ENCODE peak calls at places on chromosome X, in seven cellular contexts. One of them, this sample, is unnamed.

GRCh38 chrX:144681501-144681900 is 565.8 kb upstream of the SPANXN1 start:
- DNase-seq in IMR-90: no peak
- DNase-seq in HCT116: no peak
- DNase-seq in body of pancreas: no peak
- DNase-seq in cardiac muscle cell: no peak
- DNase-seq in gastrocnemius medialis: no peak
- DNase-seq in MM.1S: no peak
- DNase-seq in this sample: no peak

GRCh38 chrX:65508851-65509250 is 25.7 kb downstream of the LAS1L start:
- DNase-seq in HCT116: no peak
- DNase-seq in body of pancreas: no peak
- DNase-seq in IMR-90: no peak
- DNase-seq in cardiac muscle cell: no peak
- DNase-seq in gastrocnemius medialis: no peak
- DNase-seq in MM.1S: no peak
- DNase-seq in this sample: no peak

GRCh38 chrX:39960219-39960618 is 137.5 kb downstream of the BCOR start:
- DNase-seq in gastrocnemius medialis: no peak
- DNase-seq in IMR-90: no peak
- DNase-seq in body of pancreas: no peak
- DNase-seq in MM.1S: no peak
- DNase-seq in HCT116: no peak
- DNase-seq in cardiac muscle cell: no peak
- DNase-seq in this sample: no peak

GRCh38 chrX:11724122-11725017 is 33.7 kb upstream of the MSL3 start:
- DNase-seq in MM.1S: peak; percentile 9
- DNase-seq in HCT116: peak; percentile 7
- DNase-seq in body of pancreas: peak; percentile 23
- DNase-seq in IMR-90: peak; percentile 41
- DNase-seq in gastrocnemius medialis: no peak
- DNase-seq in cardiac muscle cell: peak; percentile 25
- DNase-seq in this sample: peak; percentile 66

GRCh38 chrX:2536974-2537373 is 36.2 kb upstream of the DHRSX start:
- DNase-seq in gastrocnemius medialis: no peak
- DNase-seq in MM.1S: no peak
- DNase-seq in cardiac muscle cell: no peak
- DNase-seq in HCT116: no peak
- DNase-seq in IMR-90: no peak
- DNase-seq in body of pancreas: no peak
- DNase-seq in this sample: no peak

GRCh38 chrX:122835886-122836285 is 348.2 kb upstream of the GRIA3 start:
- DNase-seq in body of pancreas: no peak
- DNase-seq in gastrocnemius medialis: no peak
- DNase-seq in IMR-90: no peak
- DNase-seq in HCT116: no peak
- DNase-seq in MM.1S: no peak
- DNase-seq in cardiac muscle cell: no peak
- DNase-seq in this sample: no peak

GRCh38 chrX:34578237-34578636 is 78.8 kb downstream of the TMEM47 start:
- DNase-seq in MM.1S: peak; percentile 11
- DNase-seq in IMR-90: peak; percentile 56
- DNase-seq in body of pancreas: no peak
- DNase-seq in HCT116: no peak
- DNase-seq in cardiac muscle cell: peak; percentile 66
- DNase-seq in gastrocnemius medialis: no peak
- DNase-seq in this sample: peak; percentile 74

GRCh38 chrX:1246816-1247215 is 21.8 kb upstream of the CSF2RA start:
- DNase-seq in cardiac muscle cell: peak; percentile 76
- DNase-seq in gastrocnemius medialis: no peak
- DNase-seq in MM.1S: peak; percentile 62
- DNase-seq in HCT116: peak; percentile 74
- DNase-seq in IMR-90: no peak
- DNase-seq in body of pancreas: peak; percentile 51
- DNase-seq in this sample: peak; percentile 72

GRCh38 chrX:11100281-11101035 is 10.7 kb upstream of the HCCS start:
- DNase-seq in body of pancreas: peak; percentile 33
- DNase-seq in cardiac muscle cell: peak; percentile 70
- DNase-seq in HCT116: no peak
- DNase-seq in IMR-90: peak; percentile 80
- DNase-seq in MM.1S: no peak
- DNase-seq in gastrocnemius medialis: no peak
- DNase-seq in this sample: peak; percentile 81

GRCh38 chrX:10677490-10677889 is 57.1 kb upstream of the MID1 start:
- DNase-seq in IMR-90: no peak
- DNase-seq in MM.1S: no peak
- DNase-seq in gastrocnemius medialis: no peak
- DNase-seq in body of pancreas: no peak
- DNase-seq in cardiac muscle cell: peak; percentile 42
- DNase-seq in HCT116: no peak
- DNase-seq in this sample: peak; percentile 15

GRCh38 chrX:50799531-50799961 is 14.4 kb downstream of the SHROOM4 start:
- DNase-seq in IMR-90: peak; percentile 56
- DNase-seq in cardiac muscle cell: no peak
- DNase-seq in gastrocnemius medialis: no peak
- DNase-seq in MM.1S: no peak
- DNase-seq in HCT116: no peak
- DNase-seq in body of pancreas: no peak
- DNase-seq in this sample: peak; percentile 54

GRCh38 chrX:1661048-1661921 is 46.4 kb downstream of the ASMT start:
- DNase-seq in MM.1S: peak; percentile 94
- DNase-seq in IMR-90: no peak
- DNase-seq in gastrocnemius medialis: peak; percentile 14
- DNase-seq in HCT116: peak; percentile 60
- DNase-seq in body of pancreas: no peak
- DNase-seq in cardiac muscle cell: no peak
- DNase-seq in this sample: no peak

GRCh38 chrX:139120760-139121159 is 409.2 kb upstream of the FGF13 start:
- DNase-seq in cardiac muscle cell: no peak
- DNase-seq in IMR-90: no peak
- DNase-seq in MM.1S: no peak
- DNase-seq in gastrocnemius medialis: no peak
- DNase-seq in body of pancreas: no peak
- DNase-seq in HCT116: no peak
- DNase-seq in this sample: no peak

GRCh38 chrX:14899607-14900006 is 26.4 kb downstream of the MOSPD2 start:
- DNase-seq in IMR-90: peak; percentile 78
- DNase-seq in body of pancreas: no peak
- DNase-seq in MM.1S: peak; percentile 7
- DNase-seq in gastrocnemius medialis: no peak
- DNase-seq in cardiac muscle cell: no peak
- DNase-seq in HCT116: peak; percentile 15
- DNase-seq in this sample: peak; percentile 19

GRCh38 chrX:51420610-51421009 is 75.8 kb downstream of the NUDT11 start:
- DNase-seq in gastrocnemius medialis: no peak
- DNase-seq in IMR-90: peak; percentile 45
- DNase-seq in body of pancreas: no peak
- DNase-seq in cardiac muscle cell: peak; percentile 59
- DNase-seq in MM.1S: peak; percentile 46
- DNase-seq in HCT116: peak; percentile 23
- DNase-seq in this sample: peak; percentile 81

GRCh38 chrX:2782778-2783177 is 30.9 kb downstream of the XG start:
- DNase-seq in MM.1S: no peak
- DNase-seq in HCT116: no peak
- DNase-seq in gastrocnemius medialis: no peak
- DNase-seq in body of pancreas: no peak
- DNase-seq in IMR-90: no peak
- DNase-seq in cardiac muscle cell: no peak
- DNase-seq in this sample: no peak

GRCh38 chrX:117743469-117744251 is 372.9 kb downstream of the KLHL13 start:
- DNase-seq in HCT116: no peak
- DNase-seq in gastrocnemius medialis: no peak
- DNase-seq in cardiac muscle cell: peak; percentile 28
- DNase-seq in body of pancreas: peak; percentile 49
- DNase-seq in IMR-90: peak; percentile 1
- DNase-seq in MM.1S: peak; percentile 20
- DNase-seq in this sample: peak; percentile 9

GRCh38 chrX:70422886-70423336 is at the start of gene GDPD2:
- DNase-seq in IMR-90: no peak
- DNase-seq in MM.1S: no peak
- DNase-seq in cardiac muscle cell: peak; percentile 52
- DNase-seq in HCT116: no peak
- DNase-seq in body of pancreas: peak; percentile 62
- DNase-seq in gastrocnemius medialis: no peak
- DNase-seq in this sample: no peak

GRCh38 chrX:131084145-131084544 is 26.0 kb downstream of the ARHGAP36 start:
- DNase-seq in MM.1S: no peak
- DNase-seq in IMR-90: no peak
- DNase-seq in HCT116: no peak
- DNase-seq in gastrocnemius medialis: no peak
- DNase-seq in body of pancreas: no peak
- DNase-seq in cardiac muscle cell: no peak
- DNase-seq in this sample: no peak
- H3K27me3 ChIP-seq in MM.1S: no peaks in the 10 kb centered on the region
- H3K27me3 ChIP-seq in IMR-90: peaks cover 3% of the 10 kb centered on the region
- H3K27me3 ChIP-seq in HCT116: peaks cover 17% of the 10 kb centered on the region
- H3K27me3 ChIP-seq in gastrocnemius medialis: peaks cover 17% of the 10 kb centered on the region
- H3K27me3 ChIP-seq in body of pancreas: no peaks in the 10 kb centered on the region
- H3K27me3 ChIP-seq in cardiac muscle cell: peaks cover 97% of the 10 kb centered on the region
- H3K27me3 ChIP-seq in this sample: peaks cover 77% of the 10 kb centered on the region

GRCh38 chrX:13085533-13085932 is 41.1 kb upstream of the FAM9C start:
- DNase-seq in IMR-90: no peak
- DNase-seq in body of pancreas: no peak
- DNase-seq in gastrocnemius medialis: no peak
- DNase-seq in HCT116: no peak
- DNase-seq in MM.1S: no peak
- DNase-seq in cardiac muscle cell: no peak
- DNase-seq in this sample: no peak

GRCh38 chrX:13087322-13088154 is 43.1 kb upstream of the FAM9C start:
- DNase-seq in IMR-90: peak; percentile 70
- DNase-seq in MM.1S: peak; percentile 86
- DNase-seq in cardiac muscle cell: no peak
- DNase-seq in gastrocnemius medialis: no peak
- DNase-seq in body of pancreas: no peak
- DNase-seq in HCT116: no peak
- DNase-seq in this sample: no peak

GRCh38 chrX:13088155-13088485 is 43.7 kb upstream of the FAM9C start:
- DNase-seq in MM.1S: no peak
- DNase-seq in IMR-90: no peak
- DNase-seq in HCT116: no peak
- DNase-seq in cardiac muscle cell: no peak
- DNase-seq in body of pancreas: no peak
- DNase-seq in gastrocnemius medialis: no peak
- DNase-seq in this sample: no peak

GRCh38 chrX:13084611-13085010 is 40.2 kb upstream of the FAM9C start:
- DNase-seq in MM.1S: no peak
- DNase-seq in IMR-90: no peak
- DNase-seq in body of pancreas: no peak
- DNase-seq in HCT116: no peak
- DNase-seq in gastrocnemius medialis: no peak
- DNase-seq in cardiac muscle cell: no peak
- DNase-seq in this sample: no peak

DNA sequence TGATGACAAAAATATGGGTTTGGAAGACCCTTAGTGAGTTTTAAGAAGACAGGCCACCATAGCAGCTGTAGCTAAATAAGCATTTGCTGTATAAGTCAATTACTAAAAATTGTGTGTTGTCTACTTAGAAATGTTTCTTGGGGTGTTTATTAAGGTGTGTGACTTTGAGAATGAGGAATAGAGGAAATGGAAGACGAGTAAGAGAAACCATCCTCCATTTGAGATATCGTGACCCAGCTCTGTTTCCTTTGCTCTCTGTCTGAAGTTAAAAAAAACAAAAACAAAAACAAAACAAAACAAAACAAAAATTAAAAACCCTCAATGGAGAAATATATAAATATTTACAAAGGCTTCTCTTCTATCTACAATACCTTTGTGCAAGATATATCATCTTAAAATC is 41.7 kb upstream of the FAM9C start:
- DNase-seq in MM.1S: no peak
- DNase-seq in body of pancreas: no peak
- DNase-seq in gastrocnemius medialis: no peak
- DNase-seq in HCT116: no peak
- DNase-seq in IMR-90: no peak
- DNase-seq in cardiac muscle cell: no peak
- DNase-seq in this sample: no peak
- H3K4me1 ChIP-seq in MM.1S: peaks cover 34% of the 10 kb centered on the region
- H3K4me1 ChIP-seq in body of pancreas: peaks cover 12% of the 10 kb centered on the region
- H3K4me1 ChIP-seq in gastrocnemius medialis: no peaks in the 10 kb centered on the region
- H3K4me1 ChIP-seq in HCT116: no peaks in the 10 kb centered on the region
- H3K4me1 ChIP-seq in IMR-90: peaks cover 3% of the 10 kb centered on the region
- H3K4me1 ChIP-seq in cardiac muscle cell: no peaks in the 10 kb centered on the region
- H3K4me1 ChIP-seq in this sample: peaks cover 21% of the 10 kb centered on the region

DNA sequence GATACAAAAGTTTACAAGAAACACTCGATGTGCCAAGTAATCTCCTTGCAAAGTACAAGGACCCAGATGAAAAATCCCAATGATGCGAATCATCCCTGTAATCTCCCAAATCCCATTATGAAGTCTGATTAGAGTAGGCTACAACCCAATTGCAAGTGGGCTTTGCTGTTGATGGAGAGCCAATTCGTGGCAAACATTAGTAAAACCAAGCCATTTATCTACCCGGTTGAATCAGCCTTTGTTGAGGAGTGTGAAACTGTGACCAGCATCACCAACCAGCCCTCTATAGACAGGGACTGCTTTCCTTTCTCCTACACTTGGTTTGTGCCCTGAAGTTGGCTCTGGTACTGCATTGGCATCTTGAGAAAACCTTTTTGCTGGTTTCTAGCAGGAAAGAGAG is 1.2 kb upstream of the PRPS2 start:
- DNase-seq in body of pancreas: no peak
- DNase-seq in IMR-90: no peak
- DNase-seq in gastrocnemius medialis: no peak
- DNase-seq in cardiac muscle cell: no peak
- DNase-seq in MM.1S: no peak
- DNase-seq in HCT116: no peak
- DNase-seq in this sample: no peak
- H3K27me3 ChIP-seq in body of pancreas: no peaks in the 10 kb centered on the region
- H3K27me3 ChIP-seq in IMR-90: peaks cover 3% of the 10 kb centered on the region
- H3K27me3 ChIP-seq in gastrocnemius medialis: no peaks in the 10 kb centered on the region
- H3K27me3 ChIP-seq in cardiac muscle cell: peaks cover 4% of the 10 kb centered on the region
- H3K27me3 ChIP-seq in MM.1S: no peaks in the 10 kb centered on the region
- H3K27me3 ChIP-seq in HCT116: no peaks in the 10 kb centered on the region
- H3K27me3 ChIP-seq in this sample: peaks cover 3% of the 10 kb centered on the region

GRCh38 chrX:45788941-45789348 is 588.3 kb upstream of the DIPK2B start:
- DNase-seq in IMR-90: peak; percentile 52
- DNase-seq in body of pancreas: no peak
- DNase-seq in HCT116: no peak
- DNase-seq in MM.1S: no peak
- DNase-seq in gastrocnemius medialis: no peak
- DNase-seq in cardiac muscle cell: no peak
- DNase-seq in this sample: no peak
- H3K4me1 ChIP-seq in IMR-90: peaks cover 9% of the 10 kb centered on the region
- H3K4me1 ChIP-seq in body of pancreas: no peaks in the 10 kb centered on the region
- H3K4me1 ChIP-seq in HCT116: peaks cover 66% of the 10 kb centered on the region
- H3K4me1 ChIP-seq in MM.1S: peaks cover 5% of the 10 kb centered on the region
- H3K4me1 ChIP-seq in gastrocnemius medialis: no peaks in the 10 kb centered on the region
- H3K4me1 ChIP-seq in cardiac muscle cell: no peaks in the 10 kb centered on the region
- H3K4me1 ChIP-seq in this sample: peaks cover 28% of the 10 kb centered on the region

GRCh38 chrX:72306851-72307645 is 1.3 kb upstream of the CITED1 start:
- DNase-seq in gastrocnemius medialis: no peak
- DNase-seq in cardiac muscle cell: peak; percentile 73
- DNase-seq in MM.1S: peak; percentile 67
- DNase-seq in HCT116: peak; percentile 22
- DNase-seq in IMR-90: peak; percentile 66
- DNase-seq in body of pancreas: peak; percentile 77
- DNase-seq in this sample: peak; percentile 74
- H3K27me3 ChIP-seq in gastrocnemius medialis: peaks cover 2% of the 10 kb centered on the region
- H3K27me3 ChIP-seq in cardiac muscle cell: peaks cover 59% of the 10 kb centered on the region
- H3K27me3 ChIP-seq in MM.1S: peaks cover 35% of the 10 kb centered on the region
- H3K27me3 ChIP-seq in HCT116: no peaks in the 10 kb centered on the region
- H3K27me3 ChIP-seq in IMR-90: peaks cover 77% of the 10 kb centered on the region
- H3K27me3 ChIP-seq in body of pancreas: no peaks in the 10 kb centered on the region
- H3K27me3 ChIP-seq in this sample: peaks cover 64% of the 10 kb centered on the region

This sample was measured in adipocyte.